ENCODE peak calls at places on chromosomes 3 and 15, in nine cellular contexts. A, Y, N, U, J, E, G, D and L are unnamed samples.

GRCh38 chr3:13574798-13575451 is 26.0 kb downstream of the FBLN2 start:
- DNase-seq in Y (no peak), G (no peak), J (no peak), N (no peak), D (peak), E (peak), U (no peak), A (no peak), L (no peak)

GRCh38 chr15:85282504-85283115 is 97.8 kb upstream of the AKAP13 start:
- DNase-seq in U (no peak), A (no peak), J (peak), G (no peak), Y (no peak), N (no peak), D (no peak), E (no peak), L (no peak)

GRCh38 chr3:10344147-10344943 is 23.4 kb upstream of the SEC13 start:
- DNase-seq in E (peak), N (peak), A (no peak), U (peak), G (peak), Y (peak), J (peak), D (peak), L (no peak)

GRCh38 chr3:41846850-41847249 is 115.1 kb downstream of the ULK4 start:
- DNase-seq in N (no peak), D (peak), A (no peak), G (no peak), E (no peak), J (no peak), Y (no peak), U (no peak), L (no peak)

GRCh38 chr3:174423936-174424335 is 435.2 kb upstream of the NAALADL2 start:
- DNase-seq in G (no peak), E (no peak), D (no peak), N (no peak), J (no peak), U (no peak), Y (no peak), A (no peak), L (no peak)

GRCh38 chr3:105614288-105615030 is 247.8 kb downstream of the ALCAM start:
- DNase-seq in Y (no peak), A (no peak), D (no peak), J (peak), U (no peak), E (no peak), N (peak), G (no peak), L (no peak)

GRCh38 chr3:156382458-156383346 is 172.2 kb downstream of the SSR3 start:
- DNase-seq in G (no peak), Y (peak), N (peak), U (no peak), A (no peak), J (peak), E (peak), D (peak), L (no peak)

GRCh38 chr15:20294651-20295237 is 246.9 kb downstream of the GOLGA6L6 start:
- DNase-seq in Y (no peak), E (no peak), U (peak), N (no peak), J (no peak), A (no peak), D (no peak), G (peak), L (no peak)

GRCh38 chr3:116070102-116070501 is 375.2 kb downstream of the LSAMP start:
- DNase-seq in N (no peak), Y (no peak), G (no peak), A (no peak), U (no peak), E (no peak), J (no peak), D (no peak), L (no peak)

GRCh38 chr15:29324746-29325145 is 55.1 kb upstream of the NSMCE3 start:
- DNase-seq in E (no peak), D (no peak), U (no peak), N (no peak), Y (no peak), G (no peak), A (no peak), J (no peak), L (no peak)

GRCh38 chr15:92118162-92118935 is 264.8 kb downstream of the SLCO3A1 start:
- DNase-seq in N (no peak), E (no peak), G (no peak), A (no peak), J (no peak), U (no peak), Y (no peak), D (no peak), L (no peak)

GRCh38 chr3:70554170-70554569 is 241.7 kb upstream of the MDFIC2 start:
- DNase-seq in U (no peak), N (no peak), D (no peak), G (no peak), A (no peak), J (peak), Y (no peak), E (no peak), L (no peak)

GRCh38 chr3:23819599-23820360 is 14.0 kb downstream of the UBE2E1 start:
- DNase-seq in D (no peak), N (no peak), U (no peak), Y (no peak), A (no peak), G (no peak), J (no peak), E (peak), L (no peak)

GRCh38 chr15:63672369-63672768 is 75.2 kb downstream of the FBXL22 start:
- DNase-seq in D (peak), U (no peak), Y (no peak), J (no peak), E (no peak), G (no peak), A (no peak), N (no peak), L (no peak)

GRCh38 chr3:121621491-121621890 is 28.3 kb downstream of the FBXO40 start:
- DNase-seq in A (no peak), N (no peak), E (no peak), D (no peak), J (no peak), G (no peak), U (no peak), Y (no peak), L (no peak)

GRCh38 chr15:99845009-99845408 is 111.8 kb upstream of the LYSMD4 start:
- DNase-seq in D (peak), G (no peak), U (no peak), E (no peak), Y (no peak), A (no peak), J (peak), N (no peak), L (peak)

GRCh38 chr15:98493966-98494511 is 154.3 kb upstream of the IGF1R start:
- DNase-seq in G (no peak), N (no peak), U (no peak), D (no peak), A (no peak), J (no peak), E (no peak), Y (no peak), L (no peak)

GRCh38 chr3:133426721-133427120 is 26.9 kb downstream of the BFSP2 start:
- DNase-seq in Y (no peak), N (no peak), U (no peak), E (no peak), J (peak), D (no peak), A (no peak), G (no peak), L (no peak)

GRCh38 chr3:117447419-117447818 is 737.8 kb downstream of the TUSC7 start:
- DNase-seq in A (no peak), Y (no peak), G (no peak), D (no peak), U (no peak), E (no peak), N (no peak), J (no peak), L (no peak)

GRCh38 chr15:81886586-81886985 is 159.2 kb downstream of the MEX3B start:
- DNase-seq in U (no peak), E (no peak), Y (no peak), D (no peak), G (no peak), A (no peak), J (peak), N (no peak), L (no peak)

GRCh38 chr3:13263770-13264467 is 156.2 kb downstream of the NUP210 start:
- DNase-seq in U (peak), E (peak), N (no peak), J (no peak), A (no peak), G (no peak), Y (no peak), D (no peak), L (no peak)

GRCh38 chr3:195859061-195859845 is 47.5 kb upstream of the MUC4 start:
- DNase-seq in U (peak), G (peak), N (peak), Y (peak), J (peak), A (peak), E (peak), D (peak), L (peak)

GRCh38 chr3:99515-99914 is 97.0 kb upstream of the CHL1 start:
- DNase-seq in J (no peak), Y (no peak), U (no peak), E (no peak), A (no peak), G (no peak), N (no peak), D (no peak), L (no peak)

GRCh38 chr3:151792411-151792810 is 21.5 kb upstream of the AADAC start:
- DNase-seq in J (no peak), N (no peak), G (no peak), E (no peak), U (no peak), D (no peak), Y (no peak), A (no peak), L (no peak)

GRCh38 chr15:92840149-92840548 is 60.0 kb upstream of the CHD2 start:
- DNase-seq in J (no peak), E (no peak), G (no peak), A (no peak), U (no peak), D (no peak), N (no peak), Y (no peak), L (no peak)

GRCh38 chr3:37945803-37946530 is 44.6 kb upstream of the VILL start:
- DNase-seq in N (no peak), A (no peak), Y (no peak), E (no peak), U (no peak), J (peak), D (no peak), G (no peak), L (no peak)

GRCh38 chr15:41935566-41936020 is 36.8 kb downstream of the EHD4 start:
- DNase-seq in D (peak), J (no peak), Y (peak), G (no peak), A (no peak), N (no peak), U (no peak), E (no peak), L (no peak)

GRCh38 chr15:50358805-50359204 is 3.8 kb upstream of the GABPB1 start:
- DNase-seq in U (no peak), E (peak), N (peak), A (no peak), G (no peak), Y (peak), J (peak), D (peak), L (no peak)
- TF ChIP-seq CTCF in U (peak), E (peak), N (peak), A (no peak), G (peak), Y (peak), J (peak), D (peak), L (peak)

GRCh38 chr15:76198456-76199105 is 112.7 kb downstream of the ETFA start:
- DNase-seq in J (no peak), A (no peak), D (no peak), N (no peak), E (no peak), Y (no peak), U (peak), G (no peak), L (no peak)
- TF ChIP-seq CTCF in J (no peak), A (no peak), D (no peak), N (no peak), E (no peak), Y (no peak), U (no peak), G (no peak), L (no peak)

GRCh38 chr3:104604326-104605010 is 762.2 kb upstream of the ALCAM start:
- DNase-seq in G (no peak), A (no peak), E (no peak), Y (no peak), J (peak), U (no peak), N (no peak), D (no peak), L (no peak)
- TF ChIP-seq CTCF in G (no peak), A (no peak), E (peak), Y (no peak), J (peak), U (no peak), N (no peak), D (no peak), L (no peak)

DNA sequence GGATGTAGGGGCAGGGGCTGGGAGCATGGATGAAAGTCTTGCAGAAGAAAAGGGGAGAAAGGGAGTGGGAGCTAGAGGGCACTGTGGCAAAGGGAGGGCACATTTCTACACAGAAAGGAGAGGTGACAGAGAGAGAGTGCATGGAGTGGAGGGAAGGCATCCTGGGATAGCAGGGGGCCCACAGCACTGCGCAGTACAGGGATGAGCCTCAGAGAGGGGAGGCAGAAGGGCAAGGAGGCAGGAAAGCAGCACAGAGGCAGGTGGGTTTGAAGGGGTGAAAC is 5.4 kb downstream of the STOML1 start:
- DNase-seq in D (no peak), J (no peak), E (no peak), N (no peak), A (no peak), Y (no peak), U (no peak), G (no peak), L (no peak)
- TF ChIP-seq CTCF in D (no peak), J (no peak), E (no peak), N (no peak), A (no peak), Y (no peak), U (no peak), G (no peak), L (no peak)

DNA sequence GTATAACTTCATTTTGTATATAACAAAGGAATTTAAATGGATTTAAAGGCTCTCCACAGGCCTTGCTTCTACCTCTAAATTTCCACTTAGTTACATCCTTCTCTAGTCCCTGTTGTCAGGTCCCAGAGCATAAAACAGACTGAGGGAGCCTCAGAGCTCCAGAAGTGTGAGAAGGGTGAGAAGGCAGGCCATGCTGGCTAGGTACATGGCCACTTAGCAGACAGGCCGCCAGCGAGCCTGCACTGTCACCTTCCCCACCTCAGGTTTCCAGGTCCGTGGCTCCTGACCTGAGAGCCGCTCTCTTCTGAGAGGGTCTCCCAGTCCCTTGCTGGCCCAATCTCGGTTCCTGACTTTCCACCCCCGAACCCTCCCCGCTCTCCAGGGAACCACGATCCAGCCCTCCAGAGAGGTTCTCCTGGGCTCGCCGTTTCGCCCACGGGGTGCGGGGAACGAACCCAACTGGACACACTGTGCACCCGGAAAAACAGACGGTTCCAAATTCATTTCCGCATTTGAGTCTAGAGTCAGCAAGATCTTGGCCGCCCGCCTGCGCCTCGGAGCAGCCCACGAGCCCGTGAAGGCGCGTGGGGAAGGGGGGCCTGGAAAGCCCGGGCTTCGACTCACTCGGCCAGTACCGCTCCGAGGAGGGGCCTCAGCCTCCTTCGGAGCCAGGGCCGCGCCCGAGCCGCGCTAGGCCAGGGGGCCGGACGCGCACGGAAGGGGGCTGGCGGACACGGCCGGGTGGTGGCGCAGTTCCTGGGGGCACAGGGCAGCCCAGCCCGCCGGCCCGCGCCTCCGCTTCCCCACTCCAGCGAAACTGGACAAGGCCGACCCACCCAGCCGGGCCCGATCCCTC is 16.7 kb upstream of the SOX2 start:
- DNase-seq in J (no peak), G (no peak), Y (no peak), E (peak), A (no peak), D (no peak), U (peak), N (peak), L (no peak)
- TF ChIP-seq CTCF in J (no peak), G (no peak), Y (no peak), E (peak), A (no peak), D (no peak), U (no peak), N (peak), L (no peak)